ENCODE peak calls at places on chromosomes 7 and 10, in seven cellular contexts. P, V, A, I, Z, X and H are unnamed samples.

GRCh38 chr7:132730126-132730525 is 153.9 kb upstream of the PLXNA4 start:
- DNase-seq in P (no peak), V (no peak), A (no peak), I (no peak), Z (no peak), X (no peak), H (no peak)

GRCh38 chr10:6513509-6513908 is 66.6 kb downstream of the PRKCQ start:
- DNase-seq in P (no peak), V (no peak), A (no peak), I (no peak), Z (peak), X (no peak), H (no peak)

GRCh38 chr7:21128418-21128817 is 299.5 kb upstream of the SP4 start:
- DNase-seq in P (no peak), V (no peak), A (no peak), I (no peak), Z (no peak), X (no peak), H (no peak)

GRCh38 chr10:78972160-78972946 is 96.4 kb upstream of the ZMIZ1 start:
- DNase-seq in P (no peak), V (no peak), A (peak), I (no peak), Z (no peak), X (peak), H (no peak)

GRCh38 chr7:136687693-136688322 is 180.6 kb upstream of the CHRM2 start:
- DNase-seq in P (no peak), V (no peak), A (no peak), I (no peak), Z (no peak), X (no peak), H (no peak)

GRCh38 chr7:11539853-11540252 is 292.1 kb downstream of the THSD7A start:
- DNase-seq in P (no peak), V (no peak), A (no peak), I (no peak), Z (no peak), X (no peak), H (no peak)

GRCh38 chr7:152865461-152865860 is 105.9 kb downstream of the ACTR3B start:
- DNase-seq in P (no peak), V (no peak), A (no peak), I (no peak), Z (no peak), X (no peak), H (no peak)

GRCh38 chr10:116825901-116826300 is 23.4 kb upstream of the ENO4 start:
- DNase-seq in P (no peak), V (no peak), A (no peak), I (no peak), Z (no peak), X (no peak), H (no peak)

GRCh38 chr10:127908106-127908957 is 1.4 kb downstream of the PTPRE start:
- DNase-seq in P (no peak), V (no peak), A (no peak), I (no peak), Z (no peak), X (no peak), H (no peak)

GRCh38 chr7:118153551-118154177 is 30.3 kb upstream of the LSM8 start:
- DNase-seq in P (no peak), V (peak), A (no peak), I (no peak), Z (peak), X (no peak), H (no peak)

GRCh38 chr10:122343936-122344335 is 30.6 kb upstream of the PLEKHA1 start:
- DNase-seq in P (no peak), V (no peak), A (no peak), I (no peak), Z (no peak), X (no peak), H (no peak)

GRCh38 chr10:60846173-60846572 is 67.9 kb downstream of the CDK1 start:
- DNase-seq in P (no peak), V (no peak), A (no peak), I (no peak), Z (no peak), X (no peak), H (no peak)

GRCh38 chr10:121608669-121609190 is 10.5 kb upstream of the FGFR2 start:
- DNase-seq in P (peak), V (no peak), A (no peak), I (no peak), Z (peak), X (peak), H (peak)

GRCh38 chr7:10237306-10237705 is 736.4 kb upstream of the PHF14 start:
- DNase-seq in P (no peak), V (no peak), A (no peak), I (no peak), Z (no peak), X (no peak), H (no peak)

GRCh38 chr7:82443044-82443800 is at the start of gene CACNA2D1:
- DNase-seq in P (no peak), V (no peak), A (no peak), I (no peak), Z (no peak), X (peak), H (peak)

GRCh38 chr10:29239569-29240472 is 49.0 kb upstream of the LYZL1 start:
- DNase-seq in P (no peak), V (no peak), A (no peak), I (no peak), Z (peak), X (no peak), H (no peak)

GRCh38 chr7:46830-47140 is 145.6 kb upstream of the FAM20C start:
- DNase-seq in P (no peak), V (no peak), A (no peak), I (no peak), Z (no peak), X (no peak), H (no peak)

GRCh38 chr7:2521952-2522591 is 2.5 kb downstream of the LFNG start:
- DNase-seq in P (peak), V (no peak), A (no peak), I (peak), Z (peak), X (no peak), H (no peak)

GRCh38 chr10:76559889-76560215 is 1077.8 kb downstream of the KCNMA1 start:
- DNase-seq in P (no peak), V (no peak), A (no peak), I (no peak), Z (no peak), X (no peak), H (no peak)

GRCh38 chr7:155119801-155120382 is 49.8 kb downstream of the HTR5A start:
- DNase-seq in P (no peak), V (no peak), A (no peak), I (no peak), Z (no peak), X (no peak), H (no peak)

GRCh38 chr7:684416-684815 is 42.1 kb upstream of the DNAAF5 start:
- DNase-seq in P (no peak), V (no peak), A (no peak), I (no peak), Z (no peak), X (no peak), H (no peak)

GRCh38 chr10:86333813-86334514 is 32.6 kb downstream of the GRID1 start:
- DNase-seq in P (no peak), V (no peak), A (no peak), I (no peak), Z (no peak), X (no peak), H (no peak)

GRCh38 chr10:69685802-69686585 is 55.9 kb downstream of the FAM241B start:
- DNase-seq in P (no peak), V (no peak), A (peak), I (no peak), Z (no peak), X (no peak), H (no peak)

GRCh38 chr7:47266131-47266706 is 315.7 kb downstream of the TNS3 start:
- DNase-seq in P (no peak), V (no peak), A (no peak), I (no peak), Z (peak), X (peak), H (peak)

GRCh38 chr10:17771027-17771426 is 19.0 kb downstream of the TMEM236 start:
- DNase-seq in P (no peak), V (no peak), A (no peak), I (no peak), Z (no peak), X (no peak), H (no peak)

GRCh38 chr7:105198223-105198622 is 184.2 kb downstream of the KMT2E start:
- DNase-seq in P (no peak), V (no peak), A (no peak), I (no peak), Z (no peak), X (no peak), H (no peak)

GRCh38 chr7:157694389-157694665 is 357.5 kb downstream of the DNAJB6 start:
- DNase-seq in P (no peak), V (no peak), A (no peak), I (no peak), Z (no peak), X (no peak), H (no peak)

GRCh38 chr10:47059606-47060311 is 148.5 kb downstream of the PTPN20 start:
- DNase-seq in P (no peak), V (no peak), A (no peak), I (no peak), Z (no peak), X (no peak), H (no peak)

GRCh38 chr7:75565129-75565528 is 73.0 kb downstream of the SPDYE5 start:
- DNase-seq in P (no peak), V (no peak), A (no peak), I (no peak), Z (no peak), X (peak), H (no peak)

GRCh38 chr7:964401-965231 is 10.1 kb upstream of the ADAP1 start:
- DNase-seq in P (no peak), V (peak), A (no peak), I (no peak), Z (no peak), X (peak), H (no peak)

GRCh38 chr10:20993387-20994170 is 96.5 kb upstream of the NEBL start:
- DNase-seq in P (no peak), V (no peak), A (no peak), I (no peak), Z (no peak), X (no peak), H (no peak)

GRCh38 chr7:7165372-7165771 is 17.0 kb upstream of the C1GALT1 start:
- DNase-seq in P (no peak), V (no peak), A (no peak), I (no peak), Z (no peak), X (no peak), H (no peak)

GRCh38 chr10:120873741-120874140 is 22.6 kb downstream of the WDR11 start:
- DNase-seq in P (no peak), V (no peak), A (no peak), I (no peak), Z (no peak), X (no peak), H (no peak)